ENCODE peak calls at places on chromosomes 13 and 19, in eight cellular contexts. M is cardiac muscle cell; V is NCI-H524; H is activated CD4-positive, CD25-positive, alpha-beta regulatory T cell; L is activated naive CD8-positive, alpha-beta T cell treated with anti-CD3 and anti-CD28 coated beads for 36 hours; R is amygdala; N is uterus; K is pancreas. F is an unnamed sample.

GRCh38 chr19:5536337-5536894 is 31.3 kb downstream of the TINCR start:
- DNase-seq in K (peak; percentile 52), V (peak; percentile 71), L (no peak), M (peak; percentile 69), H (no peak), N (no peak), R (peak; percentile 30), F (no peak)

GRCh38 chr19:36013280-36014028 is 559 bp downstream of the ALKBH6 start:
- DNase-seq in R (no peak), V (no peak), N (no peak), H (no peak), K (peak; percentile 25), L (no peak), M (no peak), F (no peak)

GRCh38 chr13:42600943-42601342 is 27.0 kb downstream of the TNFSF11 start:
- DNase-seq in H (no peak), N (no peak), V (no peak), K (no peak), L (peak; percentile 4), R (no peak), M (peak; percentile 2), F (no peak)

GRCh38 chr19:12792048-12792852 is 964 bp downstream of the JUNB start:
- DNase-seq in K (peak; percentile 77), M (peak; percentile 67), N (peak; percentile 59), R (peak; percentile 66), L (peak; percentile 85), V (peak; percentile 85), H (peak; percentile 67), F (no peak)

GRCh38 chr19:10719466-10719961 is 1.6 kb downstream of the DNM2 start:
- DNase-seq in V (no peak), K (no peak), L (no peak), N (no peak), H (no peak), M (no peak), R (no peak), F (no peak)

GRCh38 chr19:50478901-50479715 is 2.5 kb upstream of the GARIN5A start:
- DNase-seq in V (no peak), R (no peak), M (peak; percentile 49), L (peak; percentile 34), H (no peak), N (no peak), K (no peak), F (no peak)

GRCh38 chr19:40231544-40232424 is 5.3 kb upstream of the CCNP start:
- DNase-seq in N (no peak), K (no peak), V (no peak), M (peak; percentile 33), L (no peak), H (no peak), R (no peak), F (no peak)

GRCh38 chr13:50161052-50161451 is 145.8 kb downstream of the KCNRG start:
- DNase-seq in M (peak; percentile 69), N (no peak), K (no peak), L (no peak), H (no peak), R (no peak), V (no peak), F (no peak)

GRCh38 chr19:3374369-3375112 is 8.2 kb downstream of the NFIC start:
- DNase-seq in V (no peak), H (no peak), R (no peak), N (peak; percentile 57), L (no peak), M (peak; percentile 35), K (peak; percentile 95), F (no peak)

GRCh38 chr13:44575741-44576395 is at the start of gene TSC22D1:
- DNase-seq in N (peak; percentile 38), M (peak; percentile 66), H (peak; percentile 21), L (peak; percentile 71), R (peak; percentile 67), K (peak; percentile 45), V (peak; percentile 35), F (peak; percentile 23)

GRCh38 chr13:22757530-22758120 is 423.2 kb upstream of the SGCG start:
- DNase-seq in R (no peak), H (no peak), L (no peak), N (no peak), V (peak; percentile 19), M (peak; percentile 28), K (no peak), F (no peak)

GRCh38 chr19:19202707-19203011 is 555 bp downstream of the NR2C2AP start:
- DNase-seq in K (peak; percentile 24), V (no peak), M (no peak), L (no peak), H (no peak), N (no peak), R (no peak), F (no peak)

GRCh38 chr13:26707122-26708006 is 53.2 kb downstream of the GPR12 start:
- DNase-seq in H (no peak), M (peak; percentile 71), L (peak; percentile 28), R (peak; percentile 12), K (no peak), V (peak; percentile 95), N (no peak), F (no peak)

GRCh38 chr13:39415003-39415402 is 188.0 kb downstream of the LHFPL6 start:
- DNase-seq in V (no peak), R (no peak), H (no peak), L (no peak), K (no peak), M (peak; percentile 96), N (peak; percentile 41), F (no peak)

GRCh38 chr19:10361569-10362011 is 18.8 kb downstream of the TYK2 start:
- DNase-seq in H (no peak), R (no peak), V (no peak), L (no peak), N (no peak), K (no peak), M (no peak), F (peak; percentile 13)

GRCh38 chr13:44801990-44802389 is 187.3 kb downstream of the NUFIP1 start:
- DNase-seq in M (peak; percentile 84), R (no peak), H (no peak), L (no peak), N (no peak), K (no peak), V (no peak), F (no peak)

GRCh38 chr19:35106898-35107540 is 8.6 kb upstream of the FXYD3 start:
- DNase-seq in V (no peak), K (no peak), R (no peak), N (no peak), M (no peak), L (no peak), H (no peak), F (no peak)

GRCh38 chr19:5080030-5080644 is 111.2 kb downstream of the KDM4B start:
- DNase-seq in R (no peak), L (no peak), H (no peak), V (no peak), N (no peak), M (no peak), K (no peak), F (no peak)

GRCh38 chr13:79869326-79869725 is 388.4 kb downstream of the NDFIP2 start:
- DNase-seq in M (no peak), V (no peak), L (no peak), H (no peak), K (no peak), R (no peak), N (no peak), F (no peak)

GRCh38 chr13:112366907-112367646 is 9.1 kb upstream of the SPACA7 start:
- DNase-seq in V (no peak), K (no peak), N (no peak), L (no peak), R (no peak), H (no peak), M (no peak), F (no peak)

GRCh38 chr13:20658451-20658850 is 45.0 kb upstream of the IL17D start:
- DNase-seq in L (no peak), N (no peak), K (no peak), V (no peak), R (no peak), H (no peak), M (peak; percentile 44), F (no peak)

GRCh38 chr19:14416743-14417214 is 2.4 kb downstream of the DDX39A start:
- DNase-seq in N (no peak), R (no peak), M (no peak), H (no peak), L (no peak), V (no peak), K (no peak), F (no peak)

GRCh38 chr13:113029487-113030258 is 60.7 kb downstream of the MCF2L start:
- DNase-seq in L (peak; percentile 57), H (no peak), M (peak; percentile 18), R (no peak), V (peak; percentile 45), K (peak; percentile 44), N (no peak), F (no peak)

GRCh38 chr13:114147803-114148520 is 15.5 kb upstream of the RASA3 start:
- DNase-seq in N (no peak), H (no peak), V (no peak), R (no peak), M (no peak), K (no peak), L (no peak), F (no peak)

GRCh38 chr19:1042689-1043511 is 3.0 kb downstream of the ABCA7 start:
- DNase-seq in R (no peak), N (no peak), M (no peak), V (peak; percentile 69), H (no peak), L (no peak), K (peak; percentile 33), F (no peak)

GRCh38 chr13:104936304-104936703 is 1599.2 kb downstream of the EFNB2 start:
- DNase-seq in R (no peak), N (no peak), M (no peak), L (no peak), H (no peak), V (no peak), K (no peak), F (no peak)

GRCh38 chr13:110347535-110348308 is 40.6 kb downstream of the COL4A2 start:
- DNase-seq in R (no peak), K (no peak), L (no peak), N (peak; percentile 72), H (no peak), V (no peak), M (peak; percentile 93), F (no peak)

GRCh38 chr13:102003848-102004570 is 397.8 kb downstream of the FGF14 start:
- DNase-seq in R (no peak), K (no peak), H (no peak), V (no peak), M (no peak), N (no peak), L (no peak), F (no peak)

GRCh38 chr13:41802684-41803554 is 158.0 kb downstream of the VWA8 start:
- DNase-seq in V (no peak), M (peak; percentile 26), R (no peak), L (peak; percentile 14), H (no peak), N (no peak), K (no peak), F (no peak)

GRCh38 chr19:11155373-11156120 is at the start of gene SPC24:
- DNase-seq in R (peak; percentile 93), L (peak; percentile 95), N (peak; percentile 96), V (peak; percentile 99), H (peak; percentile 78), M (peak; percentile 99), K (peak; percentile 95), F (peak; percentile 100)

GRCh38 chr13:82878536-82878935 is 1003.7 kb downstream of the SLITRK1 start:
- DNase-seq in V (peak; percentile 20), M (peak; percentile 1), N (no peak), H (no peak), R (no peak), L (no peak), K (no peak), F (no peak)

GRCh38 chr19:53034948-53035675 is 9.4 kb upstream of the ERVV-2 start:
- DNase-seq in H (no peak), V (no peak), N (no peak), K (no peak), L (no peak), M (no peak), R (no peak), F (no peak)

GRCh38 chr13:23617551-23618014 is 47.4 kb downstream of the TNFRSF19 start:
- DNase-seq in K (no peak), N (no peak), M (peak; percentile 82), V (peak; percentile 52), R (no peak), L (no peak), H (no peak), F (no peak)

GRCh38 chr19:11463391-11463790 is 17.5 kb downstream of the ELAVL3 start:
- DNase-seq in M (no peak), K (no peak), V (no peak), L (no peak), H (no peak), R (no peak), N (no peak), F (no peak)

F was measured in GM12892.